ENCODE peak calls at places on chromosomes 2 and 18, in ten cellular contexts. S is spleen; X is fibroblast of mammary gland; I is Caco-2; D is fibroblast of lung; V is GM23248; P is heart right ventricle; B is CD4-positive, CD25-positive, alpha-beta regulatory T cell; G is cardiac fibroblast; K is bronchial epithelial cell. F is an unnamed sample.

GRCh38 chr2:203822240-203822639 is 45.3 kb upstream of the CTLA4 start:
- DNase-seq in I (no peak), D (no peak), V (no peak), G (no peak), B (no peak), P (no peak), K (no peak), X (no peak), S (no peak), F (no peak)

GRCh38 chr2:162025121-162025911 is 48.7 kb downstream of the DPP4 start:
- DNase-seq in K (no peak), D (peak; percentile 64), P (no peak), V (peak; percentile 72), S (no peak), X (peak; percentile 83), B (no peak), G (no peak), I (no peak), F (no peak)

GRCh38 chr2:11477994-11478393 is 12.0 kb upstream of the E2F6 start:
- DNase-seq in I (peak; percentile 85), P (peak; percentile 90), V (peak; percentile 89), S (peak; percentile 92), K (peak; percentile 77), D (peak; percentile 88), B (peak; percentile 82), X (peak; percentile 88), G (peak; percentile 90), F (peak; percentile 97)

GRCh38 chr2:147779440-147779839 is 65.4 kb upstream of the ACVR2A start:
- DNase-seq in I (no peak), V (no peak), P (no peak), G (no peak), D (no peak), B (no peak), K (no peak), S (no peak), X (no peak), F (no peak)

GRCh38 chr2:58974426-58974825 is 733.3 kb upstream of the FANCL start:
- DNase-seq in V (no peak), X (no peak), P (no peak), S (no peak), K (no peak), I (no peak), G (no peak), D (no peak), B (no peak), F (no peak)

GRCh38 chr2:202036601-202037037 is 3.0 kb downstream of the FZD7 start:
- DNase-seq in G (no peak), S (no peak), I (no peak), K (no peak), V (peak; percentile 46), D (peak; percentile 46), X (peak; percentile 18), B (no peak), P (no peak), F (no peak)

GRCh38 chr2:81276595-81276994 is 972.0 kb upstream of the LRRTM1 start:
- DNase-seq in P (no peak), K (no peak), S (no peak), B (no peak), D (no peak), V (no peak), I (no peak), G (no peak), X (no peak), F (no peak)

GRCh38 chr2:74548919-74549684 is 4.6 kb downstream of the LOXL3 start:
- DNase-seq in D (no peak), V (peak; percentile 90), B (no peak), S (peak; percentile 84), G (peak; percentile 54), I (peak; percentile 88), K (peak; percentile 40), X (peak; percentile 62), P (peak; percentile 72), F (peak; percentile 49)

GRCh38 chr2:168369087-168369486 is 87.0 kb upstream of the CERS6 start:
- DNase-seq in G (no peak), P (no peak), X (no peak), V (no peak), S (no peak), I (no peak), D (no peak), K (no peak), B (no peak), F (no peak)

GRCh38 chr2:218569661-218570500 is 1.2 kb downstream of the CNOT9 start:
- DNase-seq in V (peak; percentile 75), K (peak; percentile 32), P (no peak), G (peak; percentile 71), D (peak; percentile 62), S (no peak), B (peak; percentile 24), I (no peak), X (peak; percentile 72), F (peak; percentile 80)

GRCh38 chr2:120473522-120474271 is 127.8 kb downstream of the INHBB start:
- DNase-seq in X (no peak), B (no peak), I (no peak), V (no peak), D (no peak), P (no peak), K (peak; percentile 97), G (no peak), S (peak; percentile 34), F (no peak)

GRCh38 chr2:12720181-12720580 is 3.4 kb downstream of the TRIB2 start:
- DNase-seq in X (peak; percentile 38), I (no peak), S (no peak), K (no peak), G (no peak), P (no peak), V (peak; percentile 45), B (no peak), D (peak; percentile 71), F (no peak)

GRCh38 chr2:23375448-23375847 is 9.5 kb upstream of the KLHL29 start:
- DNase-seq in X (no peak), S (no peak), K (peak; percentile 69), B (peak; percentile 41), I (no peak), G (peak; percentile 35), D (no peak), P (no peak), V (peak; percentile 17), F (no peak)

GRCh38 chr2:223226264-223226663 is 174.3 kb downstream of the KCNE4 start:
- DNase-seq in X (no peak), G (no peak), D (no peak), S (no peak), V (no peak), P (no peak), B (no peak), K (no peak), I (no peak), F (no peak)

GRCh38 chr2:205557873-205558272 is 124.4 kb upstream of the NRP2 start:
- DNase-seq in G (no peak), V (no peak), I (no peak), S (no peak), X (no peak), P (no peak), B (no peak), K (no peak), D (no peak), F (no peak)

GRCh38 chr2:200689115-200689514 is 103.3 kb downstream of the AOX1 start:
- DNase-seq in P (no peak), V (no peak), G (no peak), S (no peak), I (no peak), K (no peak), X (no peak), D (no peak), B (no peak), F (no peak)

GRCh38 chr2:230203110-230203676 is 16.6 kb downstream of the SP110 start:
- DNase-seq in B (no peak), P (peak; percentile 41), V (no peak), K (no peak), I (no peak), S (peak; percentile 84), G (no peak), X (no peak), D (no peak), F (no peak)

GRCh38 chr2:204900487-204900886 is 355.2 kb downstream of the PARD3B start:
- DNase-seq in I (peak; percentile 62), V (no peak), P (no peak), K (peak; percentile 91), D (no peak), S (no peak), G (no peak), B (no peak), X (no peak), F (no peak)

GRCh38 chr2:155965415-155966070 is 367.0 kb downstream of the NR4A2 start:
- DNase-seq in K (peak; percentile 85), P (no peak), B (no peak), V (no peak), X (no peak), G (no peak), I (peak; percentile 66), S (no peak), D (no peak), F (no peak)

GRCh38 chr2:3956344-3956743 is 253.0 kb downstream of the DCDC2C start:
- DNase-seq in K (no peak), G (no peak), S (no peak), B (no peak), D (no peak), P (no peak), X (no peak), V (no peak), I (no peak), F (no peak)

GRCh38 chr18:28013064-28013463 is 163.9 kb downstream of the CDH2 start:
- DNase-seq in K (peak; percentile 10), G (peak; percentile 56), D (peak; percentile 52), I (no peak), P (no peak), X (peak; percentile 33), V (peak; percentile 58), S (no peak), B (no peak), F (no peak)

GRCh38 chr2:238857929-238858328 is 10.0 kb downstream of the TWIST2 start:
- DNase-seq in V (peak; percentile 59), B (no peak), I (no peak), K (no peak), P (no peak), S (no peak), G (no peak), X (no peak), D (no peak), F (no peak)
- H3K4me3 ChIP-seq in V (peak overlapping the region; percentile 98), B (no peak overlapping the region), I (no peak overlapping the region), K (no peak overlapping the region), P (no peak overlapping the region), S (no peak overlapping the region), G (no peak overlapping the region), X (no peak overlapping the region), D (no peak overlapping the region), F (no peak overlapping the region)

GRCh38 chr2:219965287-219965870 is 337.9 kb downstream of the SLC4A3 start:
- DNase-seq in S (no peak), X (no peak), D (no peak), I (no peak), B (no peak), P (no peak), G (no peak), K (peak; percentile 48), V (no peak), F (no peak)
- H3K4me3 ChIP-seq in S (no peak overlapping the region), X (no peak overlapping the region), D (no peak overlapping the region), I (no peak overlapping the region), B (no peak overlapping the region), P (no peak overlapping the region), G (no peak overlapping the region), K (no peak overlapping the region), V (no peak overlapping the region), F (no peak overlapping the region)

GRCh38 chr18:1522249-1522615 is 617.6 kb downstream of the ADCYAP1 start:
- DNase-seq in G (no peak), K (no peak), I (no peak), B (no peak), P (no peak), S (no peak), D (no peak), X (no peak), V (no peak), F (no peak)
- H3K4me3 ChIP-seq in G (no peak overlapping the region), K (no peak overlapping the region), I (no peak overlapping the region), B (no peak overlapping the region), P (no peak overlapping the region), S (no peak overlapping the region), D (no peak overlapping the region), X (no peak overlapping the region), V (no peak overlapping the region), F (no peak overlapping the region)

GRCh38 chr2:221518937-221519635 is 53.0 kb downstream of the EPHA4 start:
- DNase-seq in V (peak; percentile 18), G (no peak), D (no peak), I (no peak), P (no peak), K (no peak), S (no peak), B (peak; percentile 19), X (no peak), F (no peak)
- H3K4me3 ChIP-seq in V (no peak overlapping the region), G (no peak overlapping the region), D (no peak overlapping the region), I (no peak overlapping the region), P (no peak overlapping the region), K (no peak overlapping the region), S (no peak overlapping the region), B (peak overlapping the region; percentile 77), X (no peak overlapping the region), F (no peak overlapping the region)

F was measured in adrenal gland.